ENCODE peak calls at places on chromosome 3, in six cellular contexts. One of them, this sample, is unnamed.

GRCh38 chr3:107432646-107433045 is 55.4 kb downstream of the CCDC54 start:
- DNase-seq in CD8-positive, alpha-beta T cell: no peak
- DNase-seq in left ventricle myocardium inferior: no peak
- DNase-seq in body of pancreas: no peak
- DNase-seq in psoas muscle: no peak
- DNase-seq in IMR-90: no peak
- DNase-seq in this sample: no peak

GRCh38 chr3:15476378-15476777 is 45.1 kb downstream of the COLQ start:
- DNase-seq in left ventricle myocardium inferior: no peak
- DNase-seq in CD8-positive, alpha-beta T cell: no peak
- DNase-seq in IMR-90: peak
- DNase-seq in psoas muscle: no peak
- DNase-seq in body of pancreas: no peak
- DNase-seq in this sample: peak

GRCh38 chr3:141894524-141895176 is 18.2 kb downstream of the ATP1B3 start:
- DNase-seq in body of pancreas: no peak
- DNase-seq in psoas muscle: no peak
- DNase-seq in left ventricle myocardium inferior: no peak
- DNase-seq in IMR-90: peak
- DNase-seq in CD8-positive, alpha-beta T cell: no peak
- DNase-seq in this sample: no peak

GRCh38 chr3:128385080-128385832 is 81.4 kb downstream of the DNAJB8 start:
- DNase-seq in body of pancreas: peak
- DNase-seq in left ventricle myocardium inferior: peak
- DNase-seq in psoas muscle: peak
- DNase-seq in CD8-positive, alpha-beta T cell: no peak
- DNase-seq in IMR-90: peak
- DNase-seq in this sample: no peak

GRCh38 chr3:49733551-49733950 is 9.8 kb upstream of the GMPPB start:
- DNase-seq in CD8-positive, alpha-beta T cell: no peak
- DNase-seq in left ventricle myocardium inferior: no peak
- DNase-seq in psoas muscle: no peak
- DNase-seq in IMR-90: no peak
- DNase-seq in body of pancreas: no peak
- DNase-seq in this sample: no peak

GRCh38 chr3:156431334-156432121 is 123.4 kb downstream of the SSR3 start:
- DNase-seq in IMR-90: no peak
- DNase-seq in psoas muscle: no peak
- DNase-seq in body of pancreas: no peak
- DNase-seq in left ventricle myocardium inferior: no peak
- DNase-seq in CD8-positive, alpha-beta T cell: no peak
- DNase-seq in this sample: no peak

GRCh38 chr3:138898301-138898700 is 48.6 kb downstream of the FOXL2 start:
- DNase-seq in CD8-positive, alpha-beta T cell: no peak
- DNase-seq in psoas muscle: no peak
- DNase-seq in left ventricle myocardium inferior: no peak
- DNase-seq in body of pancreas: no peak
- DNase-seq in IMR-90: peak
- DNase-seq in this sample: no peak

GRCh38 chr3:39404943-39405686 is 1.4 kb upstream of the RPSA start:
- DNase-seq in psoas muscle: no peak
- DNase-seq in IMR-90: no peak
- DNase-seq in body of pancreas: no peak
- DNase-seq in left ventricle myocardium inferior: no peak
- DNase-seq in CD8-positive, alpha-beta T cell: no peak
- DNase-seq in this sample: no peak

GRCh38 chr3:51963951-51964451 is 3.3 kb downstream of the PCBP4 start:
- DNase-seq in IMR-90: no peak
- DNase-seq in body of pancreas: no peak
- DNase-seq in left ventricle myocardium inferior: no peak
- DNase-seq in CD8-positive, alpha-beta T cell: peak
- DNase-seq in psoas muscle: peak
- DNase-seq in this sample: no peak

GRCh38 chr3:27535809-27536392 is 51.7 kb upstream of the SLC4A7 start:
- DNase-seq in body of pancreas: no peak
- DNase-seq in CD8-positive, alpha-beta T cell: no peak
- DNase-seq in IMR-90: peak
- DNase-seq in left ventricle myocardium inferior: no peak
- DNase-seq in psoas muscle: no peak
- DNase-seq in this sample: no peak

GRCh38 chr3:71975573-71975972 is 190.6 kb upstream of the PROK2 start:
- DNase-seq in left ventricle myocardium inferior: no peak
- DNase-seq in CD8-positive, alpha-beta T cell: no peak
- DNase-seq in body of pancreas: no peak
- DNase-seq in IMR-90: no peak
- DNase-seq in psoas muscle: no peak
- DNase-seq in this sample: no peak

GRCh38 chr3:69658514-69658913 is 80.8 kb upstream of the MITF start:
- DNase-seq in body of pancreas: no peak
- DNase-seq in IMR-90: no peak
- DNase-seq in psoas muscle: no peak
- DNase-seq in left ventricle myocardium inferior: no peak
- DNase-seq in CD8-positive, alpha-beta T cell: no peak
- DNase-seq in this sample: no peak

GRCh38 chr3:144818973-144819372 is 847.4 kb downstream of the DIPK2A start:
- DNase-seq in psoas muscle: no peak
- DNase-seq in body of pancreas: no peak
- DNase-seq in IMR-90: no peak
- DNase-seq in left ventricle myocardium inferior: no peak
- DNase-seq in CD8-positive, alpha-beta T cell: no peak
- DNase-seq in this sample: no peak

GRCh38 chr3:43180027-43180426 is 74.1 kb upstream of the POMGNT2 start:
- DNase-seq in left ventricle myocardium inferior: no peak
- DNase-seq in IMR-90: peak
- DNase-seq in CD8-positive, alpha-beta T cell: peak
- DNase-seq in psoas muscle: no peak
- DNase-seq in body of pancreas: no peak
- DNase-seq in this sample: peak

GRCh38 chr3:101828289-101828688 is 21.0 kb upstream of the NFKBIZ start:
- DNase-seq in CD8-positive, alpha-beta T cell: no peak
- DNase-seq in IMR-90: no peak
- DNase-seq in left ventricle myocardium inferior: no peak
- DNase-seq in body of pancreas: no peak
- DNase-seq in psoas muscle: no peak
- DNase-seq in this sample: no peak
- H3K27ac ChIP-seq in CD8-positive, alpha-beta T cell: peak
- H3K27ac ChIP-seq in IMR-90: peak
- H3K27ac ChIP-seq in left ventricle myocardium inferior: peak
- H3K27ac ChIP-seq in body of pancreas: peak
- H3K27ac ChIP-seq in psoas muscle: peak
- H3K27ac ChIP-seq in this sample: peak

DNA sequence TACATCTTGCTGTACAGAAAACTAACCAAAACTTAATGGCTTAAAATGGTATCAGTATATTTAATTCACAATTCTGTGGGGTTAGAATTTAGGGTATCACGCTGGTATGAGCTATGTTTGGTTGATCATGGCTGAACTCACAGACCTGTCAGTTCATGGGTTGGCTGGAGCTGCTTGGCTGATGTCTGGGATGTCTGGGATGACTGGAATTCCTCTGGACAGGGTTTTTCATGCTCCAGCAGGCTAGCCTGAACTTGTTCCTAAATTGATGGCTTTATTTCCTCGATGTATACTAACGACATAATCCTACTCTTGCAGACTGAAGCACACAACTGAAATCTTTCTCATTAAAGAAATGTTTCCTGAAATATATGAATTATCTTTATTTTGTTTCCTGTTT is 338.9 kb upstream of the GBE1 start:
- DNase-seq in IMR-90: peak
- DNase-seq in body of pancreas: no peak
- DNase-seq in left ventricle myocardium inferior: no peak
- DNase-seq in CD8-positive, alpha-beta T cell: no peak
- DNase-seq in psoas muscle: no peak
- DNase-seq in this sample: no peak
- TF ChIP-seq CTCF in IMR-90: no peak
- TF ChIP-seq CTCF in body of pancreas: no peak
- TF ChIP-seq CTCF in left ventricle myocardium inferior: no peak
- TF ChIP-seq CTCF in CD8-positive, alpha-beta T cell: no peak
- TF ChIP-seq CTCF in psoas muscle: no peak
- TF ChIP-seq CTCF in this sample: no peak

GRCh38 chr3:193861036-193861435 is 268.0 kb downstream of the OPA1 start:
- DNase-seq in IMR-90: no peak
- DNase-seq in left ventricle myocardium inferior: no peak
- DNase-seq in body of pancreas: no peak
- DNase-seq in CD8-positive, alpha-beta T cell: no peak
- DNase-seq in psoas muscle: no peak
- DNase-seq in this sample: no peak
- H3K27ac ChIP-seq in IMR-90: no peak
- H3K27ac ChIP-seq in left ventricle myocardium inferior: peak
- H3K27ac ChIP-seq in body of pancreas: no peak
- H3K27ac ChIP-seq in CD8-positive, alpha-beta T cell: no peak
- H3K27ac ChIP-seq in psoas muscle: no peak
- H3K27ac ChIP-seq in this sample: no peak

DNA sequence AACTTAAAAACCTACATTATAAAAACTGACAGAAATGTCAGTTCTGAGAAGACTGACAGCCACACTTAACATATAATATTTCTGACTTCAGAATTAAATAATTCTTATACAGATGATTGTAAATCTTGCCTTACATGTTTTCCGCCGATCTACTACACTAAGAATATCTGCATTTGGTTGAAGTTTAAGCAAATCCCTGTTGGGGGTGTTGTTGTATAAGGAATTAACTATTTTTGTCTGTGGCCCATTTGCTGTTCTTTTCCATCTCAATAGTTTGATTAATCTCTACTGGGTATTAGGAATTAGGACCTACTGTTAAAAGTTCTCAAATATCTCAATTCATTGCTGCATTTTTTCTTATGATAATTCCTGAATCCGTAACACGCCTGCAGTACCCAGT is 838.3 kb upstream of the ROBO1 start:
- DNase-seq in left ventricle myocardium inferior: no peak
- DNase-seq in psoas muscle: no peak
- DNase-seq in IMR-90: no peak
- DNase-seq in body of pancreas: no peak
- DNase-seq in CD8-positive, alpha-beta T cell: no peak
- DNase-seq in this sample: no peak
- TF ChIP-seq CTCF in left ventricle myocardium inferior: no peak
- TF ChIP-seq CTCF in psoas muscle: no peak
- TF ChIP-seq CTCF in IMR-90: no peak
- TF ChIP-seq CTCF in body of pancreas: no peak
- TF ChIP-seq CTCF in CD8-positive, alpha-beta T cell: no peak
- TF ChIP-seq CTCF in this sample: no peak

GRCh38 chr3:11632564-11632963 is 11.2 kb downstream of the VGLL4 start:
- DNase-seq in body of pancreas: no peak
- DNase-seq in CD8-positive, alpha-beta T cell: no peak
- DNase-seq in IMR-90: no peak
- DNase-seq in left ventricle myocardium inferior: no peak
- DNase-seq in psoas muscle: no peak
- DNase-seq in this sample: no peak
- H3K27ac ChIP-seq in body of pancreas: no peak
- H3K27ac ChIP-seq in CD8-positive, alpha-beta T cell: no peak
- H3K27ac ChIP-seq in IMR-90: no peak
- H3K27ac ChIP-seq in left ventricle myocardium inferior: peak
- H3K27ac ChIP-seq in psoas muscle: peak
- H3K27ac ChIP-seq in this sample: peak

GRCh38 chr3:169999433-169999832 is 32.8 kb downstream of the SEC62 start:
- DNase-seq in body of pancreas: no peak
- DNase-seq in IMR-90: no peak
- DNase-seq in left ventricle myocardium inferior: no peak
- DNase-seq in psoas muscle: no peak
- DNase-seq in CD8-positive, alpha-beta T cell: no peak
- DNase-seq in this sample: no peak

GRCh38 chr3:170000051-170000450 is 33.4 kb downstream of the SEC62 start:
- DNase-seq in CD8-positive, alpha-beta T cell: no peak
- DNase-seq in body of pancreas: no peak
- DNase-seq in left ventricle myocardium inferior: no peak
- DNase-seq in psoas muscle: no peak
- DNase-seq in IMR-90: no peak
- DNase-seq in this sample: no peak

GRCh38 chr3:170003881-170004356 is 33.9 kb upstream of the GPR160 start:
- DNase-seq in body of pancreas: no peak
- DNase-seq in psoas muscle: no peak
- DNase-seq in CD8-positive, alpha-beta T cell: no peak
- DNase-seq in left ventricle myocardium inferior: no peak
- DNase-seq in IMR-90: no peak
- DNase-seq in this sample: no peak

GRCh38 chr3:170002231-170002630 is 35.6 kb upstream of the GPR160 start:
- DNase-seq in left ventricle myocardium inferior: no peak
- DNase-seq in body of pancreas: no peak
- DNase-seq in IMR-90: no peak
- DNase-seq in CD8-positive, alpha-beta T cell: no peak
- DNase-seq in psoas muscle: no peak
- DNase-seq in this sample: no peak

GRCh38 chr3:170002829-170003228 is 35.0 kb upstream of the GPR160 start:
- DNase-seq in psoas muscle: no peak
- DNase-seq in body of pancreas: no peak
- DNase-seq in CD8-positive, alpha-beta T cell: no peak
- DNase-seq in left ventricle myocardium inferior: no peak
- DNase-seq in IMR-90: no peak
- DNase-seq in this sample: no peak
- TF ChIP-seq CTCF in psoas muscle: no peak
- TF ChIP-seq CTCF in body of pancreas: no peak
- TF ChIP-seq CTCF in CD8-positive, alpha-beta T cell: no peak
- TF ChIP-seq CTCF in left ventricle myocardium inferior: no peak
- TF ChIP-seq CTCF in IMR-90: no peak
- TF ChIP-seq CTCF in this sample: no peak

DNA sequence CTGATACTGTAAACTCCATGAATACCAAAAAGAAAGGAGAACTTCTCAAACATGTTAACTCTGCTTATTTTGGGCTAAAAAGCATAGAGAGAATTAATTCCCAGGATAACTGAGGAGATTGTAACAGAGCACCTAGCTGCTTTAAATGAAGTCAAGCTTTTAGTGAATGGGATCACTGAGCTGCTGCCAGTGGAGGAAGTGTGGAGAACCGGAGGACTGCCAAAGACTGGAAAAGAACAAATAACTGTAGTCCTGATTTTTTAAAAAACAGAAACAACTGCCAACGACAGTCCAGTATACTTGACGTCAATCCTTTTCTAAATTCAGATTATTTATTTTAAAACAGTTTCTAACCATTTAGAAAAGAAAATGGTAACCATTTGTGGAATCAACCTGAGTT is 3.3 kb downstream of the C3orf70 start:
- DNase-seq in body of pancreas: no peak
- DNase-seq in left ventricle myocardium inferior: no peak
- DNase-seq in CD8-positive, alpha-beta T cell: no peak
- DNase-seq in IMR-90: no peak
- DNase-seq in psoas muscle: no peak
- DNase-seq in this sample: no peak
- H3K27ac ChIP-seq in body of pancreas: no peak
- H3K27ac ChIP-seq in left ventricle myocardium inferior: no peak
- H3K27ac ChIP-seq in CD8-positive, alpha-beta T cell: no peak
- H3K27ac ChIP-seq in IMR-90: no peak
- H3K27ac ChIP-seq in psoas muscle: no peak
- H3K27ac ChIP-seq in this sample: no peak

DNA sequence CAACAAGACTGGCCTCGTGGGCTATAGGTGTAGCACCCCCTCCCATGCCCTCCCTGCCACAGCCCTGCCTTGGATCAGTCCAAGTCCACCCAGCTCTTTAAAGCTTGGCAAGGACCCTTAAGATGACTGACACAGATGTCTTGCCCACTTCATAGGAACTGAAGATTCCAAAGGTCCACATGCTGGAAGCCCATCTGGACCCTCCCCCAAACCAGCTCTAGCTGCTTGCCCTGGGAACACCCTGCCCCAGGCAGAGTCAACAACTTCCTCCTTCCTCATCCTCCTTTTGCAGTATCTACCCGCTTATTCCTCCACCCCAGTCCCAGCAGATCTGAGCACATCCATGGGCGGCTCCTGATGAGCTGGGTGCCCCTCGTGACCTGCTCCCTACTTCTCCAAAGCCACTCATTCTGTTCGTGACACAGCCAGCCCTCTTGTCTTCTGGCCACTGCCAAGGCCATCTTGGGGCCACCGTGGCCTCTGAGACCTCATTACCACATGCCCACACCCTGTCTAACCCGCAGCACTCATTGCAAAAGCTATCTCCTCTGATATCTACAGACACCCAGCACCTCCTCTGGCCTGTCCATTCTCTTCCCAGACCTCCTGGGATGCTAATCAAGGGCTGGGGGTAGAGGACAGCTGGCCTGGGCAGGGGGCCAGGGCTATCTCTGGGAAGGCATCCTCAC is 2.0 kb upstream of the PFKFB4 start:
- DNase-seq in left ventricle myocardium inferior: peak
- DNase-seq in CD8-positive, alpha-beta T cell: no peak
- DNase-seq in body of pancreas: no peak
- DNase-seq in psoas muscle: peak
- DNase-seq in IMR-90: no peak
- DNase-seq in this sample: peak
- TF ChIP-seq CTCF in left ventricle myocardium inferior: no peak
- TF ChIP-seq CTCF in CD8-positive, alpha-beta T cell: no peak
- TF ChIP-seq CTCF in body of pancreas: no peak
- TF ChIP-seq CTCF in psoas muscle: no peak
- TF ChIP-seq CTCF in IMR-90: no peak
- TF ChIP-seq CTCF in this sample: no peak